ENCODE peak calls at places on chromosomes 2 and 18, in four cellular contexts. A is skeletal muscle cell, J is AG08396, Z is endothelial cell. R is an unnamed sample.

GRCh38 chr2:58535182-58535581 is 294.1 kb upstream of the FANCL start:
- DNase-seq in A (no peak), Z (no peak), J (no peak), R (peak; percentile 32)

GRCh38 chr18:6942742-6943141 is 174.9 kb downstream of the LAMA1 start:
- DNase-seq in Z (no peak), J (no peak), A (no peak), R (no peak)

GRCh38 chr2:124689348-124689747 is 664.3 kb downstream of the CNTNAP5 start:
- DNase-seq in J (no peak), A (no peak), Z (no peak), R (no peak)

GRCh38 chr18:68623342-68623741 is 91.6 kb downstream of the TMX3 start:
- DNase-seq in J (peak; percentile 62), A (peak; percentile 58), Z (peak; percentile 66), R (peak; percentile 61)

GRCh38 chr2:173715483-173715882 is 249.7 kb downstream of the SP3 start:
- DNase-seq in J (no peak), A (no peak), Z (no peak), R (no peak)

GRCh38 chr2:45554073-45554742 is 56.9 kb downstream of the SRBD1 start:
- DNase-seq in Z (no peak), A (no peak), J (peak; percentile 6), R (no peak)

GRCh38 chr2:15560404-15560987 is 638 bp downstream of the NBAS start:
- DNase-seq in Z (peak; percentile 31), J (peak; percentile 49), A (no peak), R (peak; percentile 13)

GRCh38 chr2:143284087-143284675 is 155.0 kb downstream of the ARHGAP15 start:
- DNase-seq in Z (peak; percentile 25), J (peak; percentile 19), A (no peak), R (peak; percentile 17)

GRCh38 chr2:126808929-126809328 is 89.8 kb upstream of the TEX51 start:
- DNase-seq in J (no peak), Z (no peak), A (no peak), R (peak; percentile 26)

R was measured in WTC11.